ENCODE peak calls at places on chromosome 22, in eight cellular contexts. D, A, M, J, U, Y, C and O are unnamed samples.
A peak's percentile ranks its signal among the peaks of the same experiment; 100 is the strongest.

GRCh38 chr22:47850644-47851151 is 1088.2 kb downstream of the TBC1D22A start:
- DNase-seq in D (no peak), C (no peak), J (no peak), U (no peak), M (no peak), A (no peak), Y (no peak), O (no peak)

GRCh38 chr22:35315141-35315854 is 15.6 kb downstream of the TOM1 start:
- DNase-seq in U (no peak), Y (no peak), M (no peak), C (no peak), J (no peak), D (no peak), A (peak; percentile 82), O (no peak)

GRCh38 chr22:29706991-29707390 is 12.8 kb upstream of the CABP7 start:
- DNase-seq in D (no peak), C (no peak), U (no peak), J (no peak), A (no peak), Y (no peak), M (no peak), O (no peak)

GRCh38 chr22:31227186-31227585 is 15.1 kb downstream of the LIMK2 start:
- DNase-seq in U (no peak), Y (no peak), C (no peak), M (no peak), A (no peak), D (no peak), J (no peak), O (no peak)

GRCh38 chr22:50600541-50600940 is at the start of gene MAPK8IP2:
- DNase-seq in U (no peak), D (no peak), J (peak; percentile 93), Y (peak; percentile 20), A (no peak), M (no peak), C (no peak), O (no peak)

GRCh38 chr22:48302657-48303359 is 1524.9 kb downstream of the BRD1 start:
- DNase-seq in M (no peak), D (no peak), Y (no peak), A (no peak), U (no peak), J (no peak), C (no peak), O (no peak)

GRCh38 chr22:49702068-49702397 is 125.6 kb downstream of the BRD1 start:
- DNase-seq in A (no peak), C (no peak), U (no peak), Y (no peak), M (no peak), D (no peak), J (no peak), O (no peak)

GRCh38 chr22:29359469-29359868 is 28.9 kb downstream of the AP1B1 start:
- DNase-seq in M (peak; percentile 20), J (peak; percentile 81), A (peak; percentile 24), Y (peak; percentile 70), U (no peak), D (peak; percentile 70), C (no peak), O (no peak)

GRCh38 chr22:32829451-32829851 is 27.9 kb downstream of the TIMP3 start:
- DNase-seq in C (no peak), Y (no peak), D (no peak), A (no peak), M (no peak), J (no peak), U (no peak), O (no peak)

GRCh38 chr22:46044718-46045458 is 67.9 kb upstream of the WNT7B start:
- DNase-seq in U (peak; percentile 46), J (no peak), M (no peak), A (no peak), D (peak; percentile 19), Y (peak; percentile 71), C (no peak), O (no peak)

GRCh38 chr22:46047841-46048595 is 71.1 kb upstream of the WNT7B start:
- DNase-seq in J (no peak), A (no peak), U (no peak), C (no peak), D (no peak), Y (no peak), M (no peak), O (no peak)

GRCh38 chr22:46047226-46047625 is 70.3 kb upstream of the WNT7B start:
- DNase-seq in Y (no peak), C (no peak), M (no peak), J (no peak), D (no peak), A (no peak), U (no peak), O (no peak)

GRCh38 chr22:46045459-46046298 is 68.7 kb upstream of the WNT7B start:
- DNase-seq in Y (no peak), M (no peak), A (no peak), U (no peak), C (no peak), D (no peak), J (no peak), O (no peak)

DNA sequence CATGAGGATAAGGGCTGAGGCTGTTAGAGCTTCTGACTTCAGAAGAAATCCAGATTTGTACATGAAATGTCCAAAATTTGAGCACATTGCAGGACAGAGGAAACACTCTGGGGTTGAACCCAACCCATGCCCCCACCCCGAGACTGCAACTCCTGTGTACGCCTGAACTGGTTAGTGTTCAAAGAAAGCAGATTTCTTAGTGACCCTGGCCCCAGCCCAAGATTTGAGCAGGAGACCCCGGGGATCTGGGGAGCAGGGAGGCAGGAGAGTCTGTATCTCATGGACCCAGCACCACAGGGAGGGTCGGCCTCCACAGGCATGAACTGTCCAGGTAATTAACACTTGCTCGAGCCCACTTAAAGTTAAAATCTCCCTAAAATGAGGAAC is 69.3 kb upstream of the WNT7B start:
- DNase-seq in C (no peak), U (no peak), J (no peak), D (no peak), M (no peak), Y (no peak), A (no peak), O (no peak)
- H3K4me1 ChIP-seq in C (peaks cover 84% of the 10 kb centered on the region), U (peaks cover 28% of the 10 kb centered on the region), J (no peaks in the 10 kb centered on the region), D (peaks cover 31% of the 10 kb centered on the region), M (peaks cover 9% of the 10 kb centered on the region), Y (peaks cover 70% of the 10 kb centered on the region), A (peaks cover under 1% of the 10 kb centered on the region), O (peaks cover 10% of the 10 kb centered on the region)

GRCh38 chr22:45684169-45684568 is 12.5 kb downstream of the ATXN10 start:
- DNase-seq in M (no peak), J (no peak), C (no peak), D (no peak), A (no peak), Y (no peak), U (no peak), O (no peak)

GRCh38 chr22:45683680-45684079 is 12.0 kb downstream of the ATXN10 start:
- DNase-seq in U (no peak), D (no peak), J (no peak), A (no peak), C (no peak), Y (no peak), M (no peak), O (no peak)

GRCh38 chr22:45684752-45685359 is 13.2 kb downstream of the ATXN10 start:
- DNase-seq in J (no peak), D (no peak), C (no peak), Y (no peak), M (no peak), U (no peak), A (no peak), O (no peak)

GRCh38 chr22:45686842-45687241 is 15.2 kb downstream of the ATXN10 start:
- DNase-seq in Y (no peak), D (no peak), A (no peak), J (no peak), C (no peak), U (no peak), M (no peak), O (no peak)

GRCh38 chr22:45686004-45686403 is 14.4 kb downstream of the ATXN10 start:
- DNase-seq in U (no peak), C (no peak), Y (peak; percentile 59), M (no peak), J (no peak), A (no peak), D (peak; percentile 54), O (no peak)
- H3K4me3 ChIP-seq in U (no peak overlapping the region), C (no peak overlapping the region), Y (no peak overlapping the region), M (no peak overlapping the region), J (no peak overlapping the region), A (no peak overlapping the region), D (no peak overlapping the region), O (no peak overlapping the region)

GRCh38 chr22:21861856-21862255 is 5.6 kb downstream of the MAPK1 start:
- DNase-seq in A (no peak), C (no peak), M (no peak), D (peak; percentile 44), J (no peak), Y (no peak), U (no peak), O (no peak)
- H3K4me1 ChIP-seq in A (peaks cover 23% of the 10 kb centered on the region), C (peaks cover 83% of the 10 kb centered on the region), M (no peaks in the 10 kb centered on the region), D (peaks cover 11% of the 10 kb centered on the region), J (peaks cover 16% of the 10 kb centered on the region), Y (peaks cover 51% of the 10 kb centered on the region), U (peaks cover 79% of the 10 kb centered on the region), O (peaks cover 70% of the 10 kb centered on the region)

GRCh38 chr22:41446639-41447434 is at the start of gene TOB2:
- DNase-seq in U (peak; percentile 94), Y (peak; percentile 98), C (peak; percentile 74), A (peak; percentile 85), J (peak; percentile 80), M (peak; percentile 75), D (peak; percentile 96), O (peak; percentile 95)

GRCh38 chr22:41447435-41448188 is 1.0 kb upstream of the TOB2 start:
- DNase-seq in C (no peak), J (peak; percentile 50), Y (peak; percentile 81), D (peak; percentile 85), M (no peak), A (peak; percentile 52), U (peak; percentile 50), O (peak; percentile 69)

GRCh38 chr22:41449321-41449720 is 2.7 kb upstream of the TOB2 start:
- DNase-seq in Y (no peak), J (no peak), M (no peak), U (no peak), C (no peak), A (no peak), D (no peak), O (no peak)

GRCh38 chr22:41446057-41446501 is 522 bp downstream of the TOB2 start:
- DNase-seq in A (no peak), Y (peak; percentile 59), M (no peak), C (no peak), D (peak; percentile 18), J (no peak), U (no peak), O (peak; percentile 7)

DNA sequence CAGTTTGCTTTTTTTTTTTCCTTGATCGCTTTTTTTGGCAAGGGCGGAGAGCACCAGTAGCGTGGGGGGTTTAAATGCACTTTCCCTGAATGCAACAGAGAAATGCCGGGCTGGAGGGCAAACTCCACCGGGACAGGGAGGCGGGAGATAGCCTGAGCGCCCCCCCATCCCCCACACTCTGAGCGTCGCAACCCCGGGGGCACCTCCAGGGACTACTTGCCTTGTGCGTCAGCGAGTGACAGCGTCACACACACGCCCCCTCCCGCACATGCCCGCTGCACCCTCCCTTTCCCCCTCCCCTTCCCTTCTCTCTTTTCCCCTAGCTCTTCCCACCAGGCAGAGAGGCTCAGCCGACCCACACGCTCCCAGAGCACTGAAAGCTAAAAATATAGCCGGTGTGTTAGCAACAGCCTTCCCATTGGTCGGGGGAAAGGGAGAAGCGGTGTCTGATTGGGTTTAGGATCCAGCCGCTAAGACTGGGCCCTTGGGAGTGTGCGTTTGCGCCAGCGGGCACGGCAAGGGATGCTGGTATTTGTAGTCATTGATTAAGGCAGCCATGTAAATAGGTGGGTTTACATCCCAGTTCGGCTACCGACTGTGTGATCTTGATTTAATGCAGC is 1.7 kb upstream of the TOB2 start:
- DNase-seq in D (peak; percentile 100), C (peak; percentile 90), U (peak; percentile 86), M (peak; percentile 95), A (peak; percentile 99), J (peak; percentile 76), Y (peak; percentile 99), O (peak; percentile 62)
- H3K4me3 ChIP-seq in D (peak overlapping the region; percentile 93), C (peak overlapping the region; percentile 91), U (peak overlapping the region; percentile 79), M (peak overlapping the region; percentile 93), A (peak overlapping the region; percentile 92), J (peak overlapping the region; percentile 68), Y (peak overlapping the region; percentile 99), O (peak overlapping the region; percentile 90)